ENCODE peak calls at places on chromosomes 16 and 17, in seven cellular contexts. C, I, L, N, O, W and P are unnamed samples.
A peak's percentile ranks its signal among the peaks of the same experiment; 100 is the strongest.

GRCh38 chr16:55678061-55678935 is 22.5 kb downstream of the SLC6A2 start:
- DNase-seq in N (no peak), W (no peak), I (no peak), O (no peak), L (no peak), C (no peak), P (no peak)

GRCh38 chr16:12082207-12082606 is 105.7 kb downstream of the SNX29 start:
- DNase-seq in L (no peak), C (no peak), I (no peak), N (no peak), W (no peak), O (peak; percentile 52), P (no peak)

GRCh38 chr16:47247691-47248090 is 103.9 kb upstream of the NETO2 start:
- DNase-seq in N (no peak), O (no peak), L (no peak), I (no peak), C (no peak), W (no peak), P (no peak)

GRCh38 chr17:40841246-40841645 is 18.8 kb upstream of the KRT10 start:
- DNase-seq in I (no peak), C (no peak), L (no peak), N (no peak), W (no peak), O (no peak), P (no peak)

GRCh38 chr17:68981288-68981687 is 26.1 kb upstream of the ABCA8 start:
- DNase-seq in N (no peak), W (no peak), I (no peak), L (no peak), C (no peak), O (no peak), P (no peak)

GRCh38 chr16:22192261-22193133 is 13.6 kb upstream of the EEF2K start:
- DNase-seq in C (peak; percentile 52), I (peak; percentile 65), L (peak; percentile 39), O (peak; percentile 88), W (peak; percentile 81), N (peak; percentile 50), P (peak; percentile 74)

GRCh38 chr16:79635488-79635887 is 35.0 kb upstream of the MAF start:
- DNase-seq in I (peak; percentile 17), C (no peak), N (no peak), O (no peak), L (no peak), W (no peak), P (no peak)

GRCh38 chr17:74842599-74843351 is 16.9 kb downstream of the GRIN2C start:
- DNase-seq in O (peak; percentile 53), W (no peak), L (no peak), N (peak; percentile 69), I (peak; percentile 30), C (no peak), P (no peak)

GRCh38 chr16:57535680-57536305 is 578 bp downstream of the CCDC102A start:
- DNase-seq in I (peak; percentile 74), O (peak; percentile 97), L (peak; percentile 86), N (peak; percentile 74), W (peak; percentile 93), C (peak; percentile 86), P (peak; percentile 93)

GRCh38 chr17:12973496-12974318 is 44.1 kb downstream of the ELAC2 start:
- DNase-seq in C (no peak), L (no peak), O (no peak), I (no peak), W (no peak), N (no peak), P (no peak)

GRCh38 chr16:53509906-53510703 is 7.1 kb upstream of the AKTIP start:
- DNase-seq in L (peak; percentile 18), O (peak; percentile 58), I (peak; percentile 50), C (no peak), N (peak; percentile 29), W (peak; percentile 24), P (peak; percentile 43)

GRCh38 chr17:3879181-3879580 is 13.7 kb downstream of the CAMKK1 start:
- DNase-seq in L (no peak), N (peak; percentile 34), W (no peak), I (no peak), C (no peak), O (no peak), P (no peak)

GRCh38 chr17:35726609-35727460 is 4.6 kb upstream of the RASL10B start:
- DNase-seq in N (no peak), C (no peak), L (no peak), O (no peak), I (peak; percentile 41), W (no peak), P (no peak)

GRCh38 chr17:41457656-41458055 is 9.5 kb downstream of the KRT32 start:
- DNase-seq in W (no peak), N (no peak), I (no peak), L (no peak), C (no peak), O (no peak), P (no peak)